ENCODE peak calls at places on chromosome 7, in eight cellular contexts. P is tibial artery; V is HEK293T; N is naive B cell; H is H1; U is activated naive CD4-positive, alpha-beta T cell treated with Interleukin-2 at 50 U/mL for 16 hours; F is T-helper 2 cell; D is WERI-Rb-1. R is an unnamed sample.

GRCh38 chr7:143295870-143296269 is 7.7 kb downstream of the CASP2 start:
- DNase-seq in P (no peak), V (no peak), N (no peak), H (no peak), U (no peak), F (no peak), D (no peak), R (no peak)

GRCh38 chr7:126574276-126574675 is 678.5 kb downstream of the GRM8 start:
- DNase-seq in P (no peak), V (no peak), N (no peak), H (no peak), U (no peak), F (no peak), D (no peak), R (no peak)

GRCh38 chr7:159143780-159144755 is 599 bp downstream of the VIPR2 start:
- DNase-seq in P (no peak), V (no peak), N (no peak), H (peak), U (no peak), F (no peak), D (peak), R (no peak)

GRCh38 chr7:52507546-52507945 is 527.9 kb upstream of the POM121L12 start:
- DNase-seq in P (no peak), V (no peak), N (peak), H (no peak), U (no peak), F (no peak), D (no peak), R (no peak)

GRCh38 chr7:69070476-69070875 is 527.8 kb upstream of the AUTS2 start:
- DNase-seq in P (no peak), V (no peak), N (no peak), H (no peak), U (no peak), F (no peak), D (no peak), R (no peak)

GRCh38 chr7:23235688-23236280 is 10.8 kb upstream of the GPNMB start:
- DNase-seq in P (peak), V (no peak), N (no peak), H (no peak), U (no peak), F (no peak), D (no peak), R (peak)

GRCh38 chr7:93948106-93948505 is 26.6 kb downstream of the GNG11 start:
- DNase-seq in P (no peak), V (no peak), N (no peak), H (no peak), U (no peak), F (no peak), D (no peak), R (no peak)

GRCh38 chr7:150931199-150931869 is 46.8 kb downstream of the KCNH2 start:
- DNase-seq in P (no peak), V (no peak), N (no peak), H (no peak), U (peak), F (no peak), D (peak), R (no peak)

GRCh38 chr7:156523447-156524048 is 117.0 kb upstream of the RNF32 start:
- DNase-seq in P (no peak), V (no peak), N (no peak), H (peak), U (no peak), F (no peak), D (no peak), R (no peak)

GRCh38 chr7:131149429-131149774 is 178.3 kb upstream of the MKLN1 start:
- DNase-seq in P (no peak), V (no peak), N (no peak), H (no peak), U (no peak), F (no peak), D (no peak), R (no peak)

GRCh38 chr7:152583006-152583405 is 92.9 kb downstream of the XRCC2 start:
- DNase-seq in P (no peak), V (no peak), N (no peak), H (no peak), U (no peak), F (no peak), D (no peak), R (peak)

GRCh38 chr7:45026984-45027773 is 27.2 kb downstream of the CCM2 start:
- DNase-seq in P (no peak), V (no peak), N (peak), H (no peak), U (peak), F (no peak), D (no peak), R (no peak)

GRCh38 chr7:5780801-5781496 is 514 bp downstream of the RNF216 start:
- DNase-seq in P (peak), V (no peak), N (no peak), H (peak), U (peak), F (peak), D (no peak), R (peak)

GRCh38 chr7:107661081-107661864 is 645 bp downstream of the SLC26A4 start:
- DNase-seq in P (peak), V (peak), N (peak), H (peak), U (peak), F (peak), D (peak), R (peak)

GRCh38 chr7:36153571-36154097 is 580 bp downstream of the EEPD1 start:
- DNase-seq in P (peak), V (no peak), N (peak), H (peak), U (peak), F (no peak), D (peak), R (peak)

GRCh38 chr7:100406767-100407166 is 21.7 kb downstream of the ZCWPW1 start:
- DNase-seq in P (no peak), V (no peak), N (no peak), H (no peak), U (no peak), F (no peak), D (no peak), R (no peak)

GRCh38 chr7:43750016-43750887 is 8.2 kb upstream of the BLVRA start:
- DNase-seq in P (no peak), V (no peak), N (no peak), H (peak), U (no peak), F (no peak), D (no peak), R (no peak)

GRCh38 chr7:134078991-134079390 is 48.1 kb upstream of the LRGUK start:
- DNase-seq in P (no peak), V (no peak), N (no peak), H (no peak), U (no peak), F (no peak), D (no peak), R (no peak)

GRCh38 chr7:22675436-22675835 is 51.6 kb upstream of the IL6 start:
- DNase-seq in P (no peak), V (no peak), N (no peak), H (no peak), U (no peak), F (no peak), D (no peak), R (no peak)

GRCh38 chr7:38858281-38858884 is 50.6 kb downstream of the VPS41 start:
- DNase-seq in P (no peak), V (no peak), N (no peak), H (no peak), U (no peak), F (no peak), D (no peak), R (no peak)

GRCh38 chr7:157664866-157665633 is 328.2 kb downstream of the DNAJB6 start:
- DNase-seq in P (no peak), V (no peak), N (no peak), H (no peak), U (no peak), F (no peak), D (peak), R (peak)

GRCh38 chr7:45661302-45661995 is 87.3 kb downstream of the ADCY1 start:
- DNase-seq in P (no peak), V (no peak), N (no peak), H (peak), U (no peak), F (no peak), D (no peak), R (no peak)

GRCh38 chr7:26326211-26326610 is 34.5 kb downstream of the SNX10 start:
- DNase-seq in P (no peak), V (no peak), N (no peak), H (no peak), U (no peak), F (no peak), D (no peak), R (no peak)

GRCh38 chr7:32163141-32163806 is 93.1 kb upstream of the PDE1C start:
- DNase-seq in P (peak), V (no peak), N (no peak), H (no peak), U (no peak), F (no peak), D (no peak), R (peak)

GRCh38 chr7:157683251-157684156 is 346.7 kb downstream of the DNAJB6 start:
- DNase-seq in P (no peak), V (no peak), N (no peak), H (peak), U (no peak), F (no peak), D (peak), R (no peak)

GRCh38 chr7:6360841-6361240 is 86.9 kb downstream of the DAGLB start:
- DNase-seq in P (no peak), V (no peak), N (no peak), H (no peak), U (no peak), F (no peak), D (no peak), R (no peak)

GRCh38 chr7:101631224-101631714 is 2.2 kb upstream of the MYL10 start:
- DNase-seq in P (no peak), V (no peak), N (no peak), H (no peak), U (no peak), F (no peak), D (no peak), R (no peak)

GRCh38 chr7:48141551-48141950 is 29.7 kb upstream of the ABCA13 start:
- DNase-seq in P (no peak), V (no peak), N (no peak), H (no peak), U (no peak), F (no peak), D (no peak), R (no peak)

GRCh38 chr7:94142281-94142680 is 138.1 kb upstream of the BET1 start:
- DNase-seq in P (no peak), V (no peak), N (no peak), H (no peak), U (no peak), F (no peak), D (no peak), R (no peak)

GRCh38 chr7:105067691-105068090 is 53.7 kb downstream of the KMT2E start:
- DNase-seq in P (no peak), V (no peak), N (no peak), H (no peak), U (no peak), F (no peak), D (no peak), R (no peak)

GRCh38 chr7:151240536-151240935 is 8.0 kb downstream of the SMARCD3 start:
- DNase-seq in P (no peak), V (no peak), N (no peak), H (no peak), U (no peak), F (no peak), D (no peak), R (peak)

GRCh38 chr7:100446040-100446439 is 9.7 kb upstream of the PPP1R35 start:
- DNase-seq in P (no peak), V (no peak), N (no peak), H (no peak), U (no peak), F (no peak), D (no peak), R (no peak)

GRCh38 chr7:22389892-22390291 is 32.9 kb upstream of the RAPGEF5 start:
- DNase-seq in P (no peak), V (no peak), N (no peak), H (no peak), U (no peak), F (no peak), D (no peak), R (no peak)

GRCh38 chr7:22094413-22095304 is 149.0 kb upstream of the CDCA7L start:
- DNase-seq in P (no peak), V (no peak), N (no peak), H (no peak), U (no peak), F (no peak), D (no peak), R (no peak)

GRCh38 chr7:123849855-123850254 is 4.9 kb downstream of the HYAL4 start:
- DNase-seq in P (no peak), V (no peak), N (no peak), H (no peak), U (no peak), F (no peak), D (no peak), R (no peak)

GRCh38 chr7:99764478-99764877 is 19.5 kb downstream of the CYP3A4 start:
- DNase-seq in P (no peak), V (no peak), N (no peak), H (no peak), U (no peak), F (no peak), D (no peak), R (no peak)

GRCh38 chr7:148753224-148753623 is 54.5 kb downstream of the CUL1 start:
- DNase-seq in P (no peak), V (no peak), N (no peak), H (no peak), U (no peak), F (no peak), D (no peak), R (no peak)

R was measured in sigmoid colon.